ENCODE peak calls at places on chromosomes 5 and 9, in seven cellular contexts. One of them, this sample, is unnamed.

GRCh38 chr5:58491216-58491892 is at the start of gene GAPT:
- DNase-seq in psoas muscle: no peak
- DNase-seq in hypothalamus: no peak
- DNase-seq in T-helper 2 cell: no peak
- DNase-seq in fibroblast of pulmonary artery: no peak
- DNase-seq in activated CD4-positive, alpha-beta T cell treated with anti-CD3 and anti-CD28 coated beads, Interleukin-2, amount 50 U/mL, for 1 hour: no peak
- DNase-seq in GOT3: no peak
- DNase-seq in this sample: no peak

GRCh38 chr9:93574900-93575705 is 1.3 kb upstream of the PHF2 start:
- DNase-seq in T-helper 2 cell: no peak
- DNase-seq in GOT3: no peak
- DNase-seq in hypothalamus: no peak
- DNase-seq in activated CD4-positive, alpha-beta T cell treated with anti-CD3 and anti-CD28 coated beads, Interleukin-2, amount 50 U/mL, for 1 hour: no peak
- DNase-seq in psoas muscle: no peak
- DNase-seq in fibroblast of pulmonary artery: no peak
- DNase-seq in this sample: no peak

GRCh38 chr5:74116266-74116665 is 490.3 kb downstream of the ARHGEF28 start:
- DNase-seq in T-helper 2 cell: no peak
- DNase-seq in GOT3: no peak
- DNase-seq in fibroblast of pulmonary artery: no peak
- DNase-seq in psoas muscle: no peak
- DNase-seq in activated CD4-positive, alpha-beta T cell treated with anti-CD3 and anti-CD28 coated beads, Interleukin-2, amount 50 U/mL, for 1 hour: no peak
- DNase-seq in hypothalamus: no peak
- DNase-seq in this sample: no peak

GRCh38 chr5:19546521-19546920 is 441.5 kb downstream of the CDH18 start:
- DNase-seq in psoas muscle: no peak
- DNase-seq in T-helper 2 cell: no peak
- DNase-seq in activated CD4-positive, alpha-beta T cell treated with anti-CD3 and anti-CD28 coated beads, Interleukin-2, amount 50 U/mL, for 1 hour: no peak
- DNase-seq in GOT3: no peak
- DNase-seq in fibroblast of pulmonary artery: no peak
- DNase-seq in hypothalamus: no peak
- DNase-seq in this sample: no peak

GRCh38 chr5:137304227-137304874 is 194.8 kb downstream of the SPOCK1 start:
- DNase-seq in hypothalamus: no peak
- DNase-seq in GOT3: no peak
- DNase-seq in T-helper 2 cell: no peak
- DNase-seq in fibroblast of pulmonary artery: no peak
- DNase-seq in activated CD4-positive, alpha-beta T cell treated with anti-CD3 and anti-CD28 coated beads, Interleukin-2, amount 50 U/mL, for 1 hour: no peak
- DNase-seq in psoas muscle: no peak
- DNase-seq in this sample: no peak

GRCh38 chr5:115770466-115770865 is 46.0 kb downstream of the CDO1 start:
- DNase-seq in T-helper 2 cell: no peak
- DNase-seq in fibroblast of pulmonary artery: no peak
- DNase-seq in activated CD4-positive, alpha-beta T cell treated with anti-CD3 and anti-CD28 coated beads, Interleukin-2, amount 50 U/mL, for 1 hour: no peak
- DNase-seq in GOT3: no peak
- DNase-seq in hypothalamus: no peak
- DNase-seq in psoas muscle: no peak
- DNase-seq in this sample: no peak

GRCh38 chr5:38032149-38032548 is 192.3 kb upstream of the GDNF start:
- DNase-seq in hypothalamus: no peak
- DNase-seq in GOT3: no peak
- DNase-seq in fibroblast of pulmonary artery: no peak
- DNase-seq in activated CD4-positive, alpha-beta T cell treated with anti-CD3 and anti-CD28 coated beads, Interleukin-2, amount 50 U/mL, for 1 hour: no peak
- DNase-seq in psoas muscle: no peak
- DNase-seq in T-helper 2 cell: no peak
- DNase-seq in this sample: no peak

GRCh38 chr5:34687269-34688011 is 31.3 kb downstream of the RAI14 start:
- DNase-seq in GOT3: no peak
- DNase-seq in psoas muscle: no peak
- DNase-seq in T-helper 2 cell: no peak
- DNase-seq in activated CD4-positive, alpha-beta T cell treated with anti-CD3 and anti-CD28 coated beads, Interleukin-2, amount 50 U/mL, for 1 hour: no peak
- DNase-seq in hypothalamus: no peak
- DNase-seq in fibroblast of pulmonary artery: peak; percentile 91
- DNase-seq in this sample: no peak

GRCh38 chr5:80435476-80435875 is 27.6 kb downstream of the ZFYVE16 start:
- DNase-seq in psoas muscle: no peak
- DNase-seq in GOT3: no peak
- DNase-seq in T-helper 2 cell: no peak
- DNase-seq in activated CD4-positive, alpha-beta T cell treated with anti-CD3 and anti-CD28 coated beads, Interleukin-2, amount 50 U/mL, for 1 hour: no peak
- DNase-seq in fibroblast of pulmonary artery: no peak
- DNase-seq in hypothalamus: no peak
- DNase-seq in this sample: no peak

This sample was measured in chondrocyte.